ENCODE peak calls at places on chromosome 21, in four cellular contexts. One of them, this sample, is unnamed.

GRCh38 chr21:26850116-26850643 is 5.0 kb upstream of the ADAMTS1 start:
- DNase-seq in RWPE1: peak; percentile 13
- DNase-seq in foreskin fibroblast: no peak
- DNase-seq in bronchial epithelial cell: peak; percentile 68
- DNase-seq in this sample: peak; percentile 52

GRCh38 chr21:31752352-31752751 is 20.4 kb upstream of the SCAF4 start:
- DNase-seq in RWPE1: peak; percentile 44
- DNase-seq in foreskin fibroblast: peak; percentile 48
- DNase-seq in bronchial epithelial cell: peak; percentile 91
- DNase-seq in this sample: peak; percentile 83

GRCh38 chr21:35478096-35479080 is 429.3 kb upstream of the RUNX1 start:
- DNase-seq in bronchial epithelial cell: no peak
- DNase-seq in foreskin fibroblast: no peak
- DNase-seq in RWPE1: no peak
- DNase-seq in this sample: peak; percentile 68

GRCh38 chr21:28605138-28605537 is 387.5 kb downstream of the LTN1 start:
- DNase-seq in bronchial epithelial cell: no peak
- DNase-seq in foreskin fibroblast: no peak
- DNase-seq in RWPE1: no peak
- DNase-seq in this sample: no peak

GRCh38 chr21:26939532-26940181 is 27.2 kb downstream of the ADAMTS5 start:
- DNase-seq in bronchial epithelial cell: peak; percentile 31
- DNase-seq in foreskin fibroblast: peak; percentile 45
- DNase-seq in RWPE1: no peak
- DNase-seq in this sample: no peak

GRCh38 chr21:17537299-17537698 is 24.5 kb downstream of the CXADR start:
- DNase-seq in bronchial epithelial cell: peak; percentile 85
- DNase-seq in RWPE1: peak; percentile 56
- DNase-seq in foreskin fibroblast: peak; percentile 6
- DNase-seq in this sample: peak; percentile 41

GRCh38 chr21:41043008-41043407 is 125.0 kb upstream of the BACE2 start:
- DNase-seq in foreskin fibroblast: no peak
- DNase-seq in bronchial epithelial cell: peak; percentile 3
- DNase-seq in RWPE1: no peak
- DNase-seq in this sample: peak; percentile 7

GRCh38 chr21:14383596-14384210 is 757 bp upstream of the HSPA13 start:
- DNase-seq in foreskin fibroblast: peak; percentile 2
- DNase-seq in RWPE1: no peak
- DNase-seq in bronchial epithelial cell: no peak
- DNase-seq in this sample: no peak

GRCh38 chr21:17466166-17466565 is 46.7 kb upstream of the CXADR start:
- DNase-seq in RWPE1: no peak
- DNase-seq in bronchial epithelial cell: peak; percentile 80
- DNase-seq in foreskin fibroblast: peak; percentile 52
- DNase-seq in this sample: peak; percentile 37

GRCh38 chr21:29771491-29772066 is 168.2 kb downstream of the GRIK1 start:
- DNase-seq in foreskin fibroblast: no peak
- DNase-seq in RWPE1: no peak
- DNase-seq in bronchial epithelial cell: peak; percentile 8
- DNase-seq in this sample: no peak

GRCh38 chr21:32812035-32812434 is 40.5 kb upstream of the PAXBP1 start:
- DNase-seq in bronchial epithelial cell: no peak
- DNase-seq in RWPE1: no peak
- DNase-seq in foreskin fibroblast: peak; percentile 31
- DNase-seq in this sample: no peak

GRCh38 chr21:32578107-32578691 is 7.1 kb downstream of the TCP10L start:
- DNase-seq in bronchial epithelial cell: peak; percentile 13
- DNase-seq in RWPE1: no peak
- DNase-seq in foreskin fibroblast: no peak
- DNase-seq in this sample: peak; percentile 40

GRCh38 chr21:16179732-16180131 is 449.9 kb downstream of the USP25 start:
- DNase-seq in foreskin fibroblast: no peak
- DNase-seq in RWPE1: no peak
- DNase-seq in bronchial epithelial cell: no peak
- DNase-seq in this sample: no peak

GRCh38 chr21:46425566-46425965 is 33.1 kb upstream of the DIP2A start:
- DNase-seq in bronchial epithelial cell: no peak
- DNase-seq in foreskin fibroblast: no peak
- DNase-seq in RWPE1: no peak
- DNase-seq in this sample: no peak

GRCh38 chr21:34661848-34662247 is 6.9 kb upstream of the CLIC6 start:
- DNase-seq in RWPE1: no peak
- DNase-seq in foreskin fibroblast: no peak
- DNase-seq in bronchial epithelial cell: no peak
- DNase-seq in this sample: no peak

GRCh38 chr21:41180752-41181151 is 12.8 kb downstream of the BACE2 start:
- DNase-seq in bronchial epithelial cell: no peak
- DNase-seq in RWPE1: no peak
- DNase-seq in foreskin fibroblast: no peak
- DNase-seq in this sample: no peak

DNA sequence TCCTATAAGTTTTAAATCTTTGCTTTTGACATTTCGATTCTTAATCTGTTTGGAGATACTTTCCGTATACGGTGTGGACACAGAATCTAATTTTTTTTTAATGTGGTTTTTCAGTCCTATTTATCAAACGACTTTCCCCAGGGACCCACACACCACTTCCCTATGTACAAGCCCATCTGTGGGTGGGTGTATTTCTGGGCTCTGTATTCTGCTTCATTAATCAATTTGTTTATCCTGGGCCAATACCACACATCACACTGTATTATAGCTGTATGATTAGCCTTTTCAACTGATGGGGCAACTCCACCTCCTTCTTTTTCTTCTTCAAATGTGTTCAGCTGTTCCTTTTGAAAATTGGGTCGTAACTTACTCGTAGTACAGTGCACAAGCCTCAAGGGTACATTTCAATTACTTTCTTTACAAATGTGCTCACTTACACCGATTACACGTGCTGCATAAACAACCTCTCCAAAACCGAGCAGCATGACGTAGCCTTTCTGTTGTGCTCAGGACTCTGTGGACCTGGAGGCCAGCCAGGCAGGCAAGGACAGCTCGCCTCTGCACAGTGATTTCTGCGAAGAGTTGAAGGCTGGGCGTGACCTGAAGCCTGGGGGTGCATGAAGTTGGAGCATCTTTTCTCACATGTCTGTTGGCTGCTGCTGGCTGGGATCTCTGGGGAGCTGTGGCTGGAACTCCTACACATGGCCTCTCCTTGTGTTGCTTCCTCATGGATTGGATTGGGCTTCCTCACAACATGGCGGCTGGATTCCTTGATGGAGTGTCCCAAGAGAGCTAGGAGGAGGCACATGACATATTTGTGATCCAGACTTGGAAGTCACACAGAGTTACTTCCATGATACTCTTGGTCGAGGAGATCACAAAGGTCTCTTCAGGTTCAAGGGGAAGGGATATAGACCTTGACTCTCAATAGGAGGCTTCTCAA is 126.5 kb downstream of the CRYAA start:
- DNase-seq in foreskin fibroblast: no peak
- DNase-seq in RWPE1: no peak
- DNase-seq in bronchial epithelial cell: no peak
- DNase-seq in this sample: no peak
- TF ChIP-seq CTCF in foreskin fibroblast: no peak
- TF ChIP-seq CTCF in RWPE1: no peak
- TF ChIP-seq CTCF in bronchial epithelial cell: no peak
- TF ChIP-seq CTCF in this sample: no peak

GRCh38 chr21:20404915-20405314 is 593.3 kb upstream of the NCAM2 start:
- DNase-seq in RWPE1: no peak
- DNase-seq in bronchial epithelial cell: no peak
- DNase-seq in foreskin fibroblast: no peak
- DNase-seq in this sample: no peak
- TF ChIP-seq CTCF in RWPE1: no peak
- TF ChIP-seq CTCF in bronchial epithelial cell: no peak
- TF ChIP-seq CTCF in foreskin fibroblast: no peak
- TF ChIP-seq CTCF in this sample: no peak

GRCh38 chr21:45234127-45234526 is 53.6 kb downstream of the POFUT2 start:
- DNase-seq in RWPE1: no peak
- DNase-seq in foreskin fibroblast: no peak
- DNase-seq in bronchial epithelial cell: no peak
- DNase-seq in this sample: no peak

GRCh38 chr21:45241357-45241756 is 46.3 kb downstream of the POFUT2 start:
- DNase-seq in RWPE1: no peak
- DNase-seq in foreskin fibroblast: no peak
- DNase-seq in bronchial epithelial cell: no peak
- DNase-seq in this sample: no peak

GRCh38 chr21:45234906-45235305 is 52.8 kb downstream of the POFUT2 start:
- DNase-seq in RWPE1: no peak
- DNase-seq in bronchial epithelial cell: no peak
- DNase-seq in foreskin fibroblast: no peak
- DNase-seq in this sample: no peak

GRCh38 chr21:45235488-45235887 is 52.2 kb downstream of the POFUT2 start:
- DNase-seq in RWPE1: no peak
- DNase-seq in bronchial epithelial cell: no peak
- DNase-seq in foreskin fibroblast: no peak
- DNase-seq in this sample: no peak

DNA sequence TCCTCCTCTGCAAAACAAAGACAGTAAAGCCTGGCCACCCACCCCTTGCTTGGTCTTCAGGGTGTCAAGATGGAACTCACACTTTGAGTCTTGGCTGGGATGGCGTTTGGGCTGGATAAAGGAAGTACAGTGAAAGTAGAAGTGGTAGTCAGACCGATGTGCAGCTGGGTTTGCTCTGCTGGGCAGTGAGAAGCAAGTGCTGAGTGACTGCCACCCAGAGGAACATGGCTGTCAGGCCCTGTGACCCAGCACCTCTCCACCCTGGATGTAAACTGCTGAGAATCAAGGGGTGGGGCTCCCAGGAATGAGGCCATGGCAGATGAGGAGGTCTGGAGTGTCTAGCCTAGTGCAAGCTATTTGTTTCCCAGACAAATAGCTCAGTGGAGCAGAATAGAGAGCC is 51.2 kb downstream of the POFUT2 start:
- DNase-seq in bronchial epithelial cell: no peak
- DNase-seq in foreskin fibroblast: no peak
- DNase-seq in RWPE1: no peak
- DNase-seq in this sample: peak; percentile 9
- TF ChIP-seq CTCF in bronchial epithelial cell: no peak
- TF ChIP-seq CTCF in foreskin fibroblast: no peak
- TF ChIP-seq CTCF in RWPE1: no peak
- TF ChIP-seq CTCF in this sample: no peak

GRCh38 chr21:44301961-44302406 is 2.1 kb downstream of the PFKL start:
- DNase-seq in RWPE1: no peak
- DNase-seq in foreskin fibroblast: no peak
- DNase-seq in bronchial epithelial cell: no peak
- DNase-seq in this sample: no peak
- TF ChIP-seq CTCF in RWPE1: no peak
- TF ChIP-seq CTCF in foreskin fibroblast: no peak
- TF ChIP-seq CTCF in bronchial epithelial cell: peak; percentile 36
- TF ChIP-seq CTCF in this sample: no peak

GRCh38 chr21:38236232-38236631 is 20.6 kb upstream of the KCNJ15 start:
- DNase-seq in bronchial epithelial cell: peak; percentile 49
- DNase-seq in foreskin fibroblast: no peak
- DNase-seq in RWPE1: no peak
- DNase-seq in this sample: peak; percentile 42
- TF ChIP-seq CTCF in bronchial epithelial cell: peak; percentile 41
- TF ChIP-seq CTCF in foreskin fibroblast: peak; percentile 30
- TF ChIP-seq CTCF in RWPE1: no peak
- TF ChIP-seq CTCF in this sample: no peak

GRCh38 chr21:45357436-45358260 is 47.3 kb upstream of the COL18A1 start:
- DNase-seq in foreskin fibroblast: peak; percentile 47
- DNase-seq in bronchial epithelial cell: no peak
- DNase-seq in RWPE1: no peak
- DNase-seq in this sample: no peak

GRCh38 chr21:45356653-45357435 is 48.1 kb upstream of the COL18A1 start:
- DNase-seq in RWPE1: no peak
- DNase-seq in foreskin fibroblast: no peak
- DNase-seq in bronchial epithelial cell: no peak
- DNase-seq in this sample: no peak

GRCh38 chr21:45355573-45355972 is 49.4 kb upstream of the COL18A1 start:
- DNase-seq in bronchial epithelial cell: no peak
- DNase-seq in RWPE1: no peak
- DNase-seq in foreskin fibroblast: no peak
- DNase-seq in this sample: no peak

GRCh38 chr21:45354970-45355369 is 50.0 kb upstream of the COL18A1 start:
- DNase-seq in bronchial epithelial cell: no peak
- DNase-seq in foreskin fibroblast: no peak
- DNase-seq in RWPE1: no peak
- DNase-seq in this sample: no peak

GRCh38 chr21:45356251-45356650 is 48.7 kb upstream of the COL18A1 start:
- DNase-seq in RWPE1: no peak
- DNase-seq in foreskin fibroblast: no peak
- DNase-seq in bronchial epithelial cell: no peak
- DNase-seq in this sample: no peak
- TF ChIP-seq CTCF in RWPE1: no peak
- TF ChIP-seq CTCF in foreskin fibroblast: no peak
- TF ChIP-seq CTCF in bronchial epithelial cell: no peak
- TF ChIP-seq CTCF in this sample: no peak

DNA sequence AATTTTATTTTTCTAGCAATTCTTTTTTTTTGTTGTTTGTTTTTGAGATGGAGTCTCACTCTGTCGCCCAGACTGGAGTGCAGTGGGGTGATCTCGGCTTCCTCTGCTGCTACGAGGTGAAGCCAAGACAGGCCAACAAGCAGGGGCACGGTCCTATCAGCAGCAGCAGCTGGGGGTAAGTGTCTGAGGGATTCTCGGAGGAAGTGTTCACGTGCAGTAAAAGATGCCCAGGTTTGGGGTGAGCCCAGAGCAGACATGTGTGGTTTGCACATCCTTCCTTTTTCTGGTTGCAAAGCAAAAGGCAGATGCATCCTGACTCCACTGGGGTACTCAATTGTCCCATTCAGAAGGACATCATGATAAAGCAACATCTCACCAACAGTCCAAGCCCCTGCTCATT is 27.7 kb downstream of the PIGP start:
- DNase-seq in bronchial epithelial cell: no peak
- DNase-seq in foreskin fibroblast: no peak
- DNase-seq in RWPE1: no peak
- DNase-seq in this sample: no peak
- TF ChIP-seq CTCF in bronchial epithelial cell: no peak
- TF ChIP-seq CTCF in foreskin fibroblast: no peak
- TF ChIP-seq CTCF in RWPE1: no peak
- TF ChIP-seq CTCF in this sample: no peak

GRCh38 chr21:42455754-42456440 is 40.1 kb downstream of the RSPH1 start:
- DNase-seq in foreskin fibroblast: no peak
- DNase-seq in bronchial epithelial cell: no peak
- DNase-seq in RWPE1: no peak
- DNase-seq in this sample: no peak

GRCh38 chr21:42454221-42454570 is 41.8 kb downstream of the RSPH1 start:
- DNase-seq in foreskin fibroblast: no peak
- DNase-seq in bronchial epithelial cell: no peak
- DNase-seq in RWPE1: no peak
- DNase-seq in this sample: no peak

GRCh38 chr21:42454791-42455190 is 41.2 kb downstream of the RSPH1 start:
- DNase-seq in foreskin fibroblast: no peak
- DNase-seq in RWPE1: no peak
- DNase-seq in bronchial epithelial cell: no peak
- DNase-seq in this sample: no peak

GRCh38 chr21:42456457-42456856 is 39.6 kb downstream of the RSPH1 start:
- DNase-seq in RWPE1: no peak
- DNase-seq in foreskin fibroblast: no peak
- DNase-seq in bronchial epithelial cell: peak; percentile 47
- DNase-seq in this sample: no peak

DNA sequence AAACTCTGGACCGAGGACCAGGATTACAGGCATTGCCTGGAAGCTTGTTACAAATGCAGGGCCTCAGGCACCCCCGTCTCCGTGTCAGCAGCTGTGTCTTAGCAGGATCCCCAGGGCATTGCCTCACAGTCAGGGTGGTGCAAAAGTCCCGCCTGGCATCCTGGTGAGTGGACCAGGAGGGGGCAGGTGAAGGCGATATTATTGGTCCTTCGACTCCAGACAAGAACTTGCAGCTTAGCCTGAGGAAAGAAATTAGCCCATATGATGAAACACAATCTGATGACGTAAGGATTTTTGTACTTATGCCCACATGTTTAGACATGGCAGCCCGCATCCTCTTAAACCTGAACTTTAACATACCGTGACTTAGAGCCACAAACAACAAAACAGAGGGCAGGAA is 40.8 kb downstream of the RSPH1 start:
- DNase-seq in RWPE1: peak; percentile 39
- DNase-seq in foreskin fibroblast: no peak
- DNase-seq in bronchial epithelial cell: peak; percentile 78
- DNase-seq in this sample: peak; percentile 38
- TF ChIP-seq CTCF in RWPE1: no peak
- TF ChIP-seq CTCF in foreskin fibroblast: no peak
- TF ChIP-seq CTCF in bronchial epithelial cell: no peak
- TF ChIP-seq CTCF in this sample: no peak